ENCODE peak calls at places on chromosomes 6 and 20, in four cellular contexts. V, H, Y and J are unnamed samples.

GRCh38 chr6:26087284-26088115 is at the start of gene HFE:
- DNase-seq in H (peak; percentile 69), V (peak; percentile 30), Y (peak; percentile 74), J (peak; percentile 49)

GRCh38 chr20:58987790-58988564 is 6.9 kb downstream of the NELFCD start:
- DNase-seq in V (no peak), Y (no peak), H (no peak), J (no peak)

GRCh38 chr6:139635401-139636130 is 261.1 kb upstream of the CITED2 start:
- DNase-seq in Y (no peak), V (no peak), H (no peak), J (no peak)

GRCh38 chr20:19370076-19371075 is 157.9 kb downstream of the SLC24A3 start:
- DNase-seq in V (no peak), H (no peak), Y (no peak), J (no peak)

GRCh38 chr6:28597924-28598323 is 72.2 kb downstream of the GPX5 start:
- DNase-seq in Y (peak; percentile 66), H (no peak), V (no peak), J (no peak)

GRCh38 chr20:46308258-46309157 is at the start of gene CDH22:
- DNase-seq in H (no peak), Y (peak; percentile 84), V (peak; percentile 51), J (peak; percentile 18)

GRCh38 chr6:126553856-126554255 is 213.9 kb downstream of the CENPW start:
- DNase-seq in Y (no peak), V (no peak), H (no peak), J (no peak)

GRCh38 chr6:146857960-146858308 is 259.2 kb downstream of the ADGB start:
- DNase-seq in V (no peak), Y (peak; percentile 61), H (no peak), J (no peak)

GRCh38 chr20:35005463-35005961 is 49.8 kb downstream of the MYH7B start:
- DNase-seq in Y (no peak), H (peak; percentile 25), V (no peak), J (no peak)

GRCh38 chr6:74070091-74070490 is 374.1 kb downstream of the CD109 start:
- DNase-seq in V (no peak), Y (no peak), H (no peak), J (peak; percentile 49)

GRCh38 chr6:96521625-96522468 is at the start of gene UFL1:
- DNase-seq in H (peak; percentile 97), V (peak; percentile 92), Y (peak; percentile 97), J (peak; percentile 87)

GRCh38 chr6:44064089-44064947 is 62.9 kb downstream of the MRPL14 start:
- DNase-seq in H (peak; percentile 72), V (no peak), Y (no peak), J (peak; percentile 99)

GRCh38 chr20:54062812-54063280 is 7.5 kb downstream of the BCAS1 start:
- DNase-seq in H (no peak), Y (peak; percentile 62), V (no peak), J (no peak)

GRCh38 chr6:82068721-82069120 is 178.8 kb downstream of the IBTK start:
- DNase-seq in H (no peak), V (no peak), Y (no peak), J (no peak)

GRCh38 chr6:82176616-82177015 is 70.9 kb downstream of the IBTK start:
- DNase-seq in Y (no peak), V (no peak), H (no peak), J (no peak)

GRCh38 chr6:125363360-125364121 is 61.8 kb upstream of the HDDC2 start:
- DNase-seq in V (peak; percentile 9), Y (peak; percentile 80), H (peak; percentile 51), J (peak; percentile 47)

GRCh38 chr20:24962182-24962492 is 13.1 kb downstream of the CST7 start:
- DNase-seq in Y (no peak), H (no peak), V (no peak), J (no peak)

GRCh38 chr20:25049261-25050060 is 8.5 kb downstream of the ACSS1 start:
- DNase-seq in H (no peak), Y (no peak), V (no peak), J (no peak)

GRCh38 chr6:104017410-104018381 is 842.0 kb downstream of the HACE1 start:
- DNase-seq in H (no peak), V (no peak), Y (no peak), J (no peak)

DNA sequence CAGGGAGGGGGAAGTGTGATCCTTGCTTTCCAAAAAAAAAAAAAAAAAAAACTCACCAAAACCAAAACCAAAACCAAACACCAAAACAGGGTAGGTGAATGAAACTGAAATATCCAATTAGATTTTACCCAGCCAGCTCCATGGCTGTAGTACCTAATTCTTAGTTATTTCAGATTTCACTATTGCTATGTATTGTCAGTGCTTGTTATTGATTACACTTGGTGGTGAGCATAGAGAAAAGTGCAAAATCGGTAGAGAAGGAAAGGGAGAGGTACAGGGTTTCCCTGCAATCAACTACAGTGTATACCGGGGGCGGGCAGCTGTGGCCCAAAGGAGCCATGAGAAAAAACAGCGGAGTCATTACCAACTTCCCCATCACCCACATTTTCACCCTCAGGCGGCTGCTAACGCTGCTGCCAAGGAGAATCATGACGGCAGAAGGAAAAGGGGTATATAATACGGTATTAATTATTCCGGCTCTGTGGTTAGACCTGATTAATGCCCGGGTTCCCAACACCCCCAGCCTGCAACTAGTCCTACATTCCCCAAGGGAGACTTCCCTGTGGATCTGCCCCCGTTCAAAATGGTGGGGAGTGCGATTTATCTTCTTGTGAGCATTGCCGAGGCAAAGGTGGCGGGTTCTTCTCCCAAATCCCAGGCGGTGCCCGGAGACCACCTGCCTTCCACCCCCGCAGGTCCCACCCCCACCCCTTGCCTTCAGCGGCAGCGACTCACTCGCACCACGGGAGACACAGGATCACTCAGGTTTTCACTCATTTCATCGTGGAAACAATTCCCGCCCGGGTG is at the start of gene C6orf62:
- DNase-seq in H (peak; percentile 56), V (peak; percentile 14), Y (peak; percentile 43), J (peak; percentile 22)
- H3K36me3 ChIP-seq in H (peaks cover 14% of the 10 kb centered on the region), V (peaks cover 9% of the 10 kb centered on the region), Y (peaks cover 20% of the 10 kb centered on the region), J (peaks cover 20% of the 10 kb centered on the region)

DNA sequence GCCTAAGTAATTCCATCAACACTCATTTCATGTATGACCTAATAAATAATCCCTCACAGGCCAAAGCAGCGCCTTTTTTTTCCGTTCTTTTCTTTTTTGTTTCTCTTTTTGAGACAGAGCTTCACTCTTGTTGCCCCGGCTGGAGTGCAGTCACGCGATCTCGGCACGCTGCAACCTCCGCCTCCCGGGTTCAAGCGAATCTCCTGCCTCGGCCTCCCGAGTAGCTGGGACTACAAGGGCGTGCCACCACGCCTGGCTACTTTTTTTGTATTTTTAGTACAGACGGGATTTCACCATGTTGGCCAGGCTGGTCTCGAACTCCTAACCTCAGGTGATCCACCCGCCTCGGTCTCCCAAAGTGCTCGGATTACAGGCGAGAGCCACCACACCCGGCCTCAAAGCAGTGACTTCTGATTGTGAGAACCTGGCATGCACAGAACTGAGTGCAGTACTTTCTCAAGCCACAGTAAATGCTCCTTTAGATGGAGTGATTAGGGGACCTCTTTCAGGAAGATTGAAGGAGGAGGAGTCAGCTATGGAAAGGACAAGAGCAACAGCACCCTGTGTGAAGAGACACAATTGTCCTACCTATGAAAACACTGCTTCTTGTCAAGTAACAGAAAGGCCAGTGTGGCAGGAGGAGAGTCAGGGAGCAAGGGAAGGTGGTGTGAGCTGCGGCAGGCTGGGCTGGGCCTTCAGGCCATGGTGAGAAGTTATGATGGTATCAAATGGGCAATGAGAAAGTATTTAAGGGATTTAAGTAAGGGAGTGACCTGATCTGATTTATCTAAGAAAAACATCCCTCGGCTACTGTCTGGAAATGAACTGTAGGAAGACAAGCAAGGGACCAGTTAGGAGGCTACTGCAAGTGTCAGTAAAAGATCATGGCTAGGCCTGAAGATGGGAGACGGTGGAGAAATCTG is 1.7 kb upstream of the SCAF8 start:
- DNase-seq in V (no peak), Y (peak; percentile 27), H (no peak), J (no peak)
- H3K4me1 ChIP-seq in V (peaks cover 11% of the 10 kb centered on the region), Y (peaks cover 9% of the 10 kb centered on the region), H (peaks cover 26% of the 10 kb centered on the region), J (peaks cover 17% of the 10 kb centered on the region)

DNA sequence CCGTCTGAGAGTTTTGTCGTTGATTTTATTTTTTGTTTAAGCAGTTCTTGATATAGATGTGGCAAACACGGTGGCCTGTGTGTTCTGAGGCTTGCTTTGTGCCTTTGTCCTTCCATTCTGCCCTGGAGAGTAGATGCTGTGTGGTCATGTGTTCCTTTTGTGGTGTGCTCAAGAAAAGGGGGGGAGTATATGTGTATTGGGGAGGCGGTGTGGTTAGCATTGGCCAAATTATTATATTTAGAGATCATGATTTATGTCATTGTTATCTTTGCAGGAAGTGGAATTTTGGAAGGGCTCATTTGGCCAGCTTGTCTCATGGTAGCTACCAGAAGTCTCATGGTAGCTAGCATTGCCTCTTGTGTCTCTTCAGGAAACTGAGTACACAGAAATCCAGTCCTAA is 16.4 kb downstream of the RREB1 start:
- DNase-seq in Y (no peak), V (no peak), H (no peak), J (no peak)
- H3K36me3 ChIP-seq in Y (no peaks in the 10 kb centered on the region), V (no peaks in the 10 kb centered on the region), H (no peaks in the 10 kb centered on the region), J (peaks cover 3% of the 10 kb centered on the region)

DNA sequence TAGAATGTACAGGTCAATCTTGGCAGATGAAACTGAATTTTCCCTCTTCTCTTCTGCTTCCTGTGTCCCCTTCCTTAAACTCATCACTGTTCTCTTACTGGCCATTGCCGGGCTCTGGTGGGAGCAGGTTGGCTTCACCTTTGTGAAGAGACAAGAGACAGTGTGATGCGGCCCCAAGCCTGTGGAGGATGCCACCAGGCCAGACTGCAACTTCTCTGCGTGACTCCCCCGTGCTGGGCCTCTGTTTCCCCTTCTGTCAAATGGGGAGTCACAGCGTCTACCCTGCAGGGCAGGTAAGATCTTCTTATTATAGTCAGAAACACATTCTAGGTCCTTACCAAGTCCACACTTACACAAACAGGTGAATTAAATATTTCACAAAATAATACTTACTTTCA is 1.9 kb upstream of the LSM14B start:
- DNase-seq in Y (no peak), V (no peak), H (no peak), J (no peak)
- H3K4me1 ChIP-seq in Y (peaks cover 16% of the 10 kb centered on the region), V (peaks cover 18% of the 10 kb centered on the region), H (peaks cover 11% of the 10 kb centered on the region), J (peaks cover 9% of the 10 kb centered on the region)